ENCODE peak calls at places on chromosomes 16 and 17, in nine cellular contexts. W is T-helper 17 cell; C is midbrain; L is SJSA1; Y is amniotic epithelial cell; Q is NCI-H1930; B is stimulated activated CD8-positive, alpha-beta memory T cell treated with anti-CD3 and anti-CD28 coated beads, Interleukin-4, amount 100 ng/mL, for 1 hour; R is ELR; P is transverse colon. K is an unnamed sample.

GRCh38 chr16:84795338-84796053 is 24.3 kb upstream of the CRISPLD2 start:
- DNase-seq in W (no peak), C (no peak), L (no peak), Y (peak), Q (no peak), B (no peak), R (peak), P (peak), K (no peak)

GRCh38 chr17:4497101-4497824 is 1.4 kb upstream of the SPNS2 start:
- DNase-seq in W (no peak), C (no peak), L (no peak), Y (no peak), Q (no peak), B (no peak), R (peak), P (no peak), K (no peak)

GRCh38 chr16:27400751-27401620 is 988 bp upstream of the IL21R start:
- DNase-seq in W (no peak), C (no peak), L (no peak), Y (peak), Q (no peak), B (no peak), R (peak), P (no peak), K (no peak)

GRCh38 chr17:67040652-67041051 is 3.7 kb upstream of the CACNG1 start:
- DNase-seq in W (no peak), C (no peak), L (no peak), Y (no peak), Q (no peak), B (no peak), R (no peak), P (no peak), K (no peak)

GRCh38 chr16:88687254-88687576 is 908 bp upstream of the SNAI3 start:
- DNase-seq in W (no peak), C (no peak), L (no peak), Y (no peak), Q (no peak), B (no peak), R (no peak), P (no peak), K (no peak)

GRCh38 chr16:60091076-60091475 is 1357.0 kb upstream of the GOT2 start:
- DNase-seq in W (no peak), C (no peak), L (no peak), Y (no peak), Q (no peak), B (no peak), R (no peak), P (no peak), K (no peak)

GRCh38 chr17:29216181-29216580 is 30.5 kb upstream of the CRYBA1 start:
- DNase-seq in W (no peak), C (no peak), L (no peak), Y (no peak), Q (no peak), B (no peak), R (no peak), P (no peak), K (no peak)

GRCh38 chr16:78146807-78147206 is 47.4 kb downstream of the WWOX start:
- DNase-seq in W (no peak), C (no peak), L (no peak), Y (no peak), Q (no peak), B (no peak), R (no peak), P (no peak), K (no peak)

GRCh38 chr16:86071611-86072240 is 172.8 kb downstream of the IRF8 start:
- DNase-seq in W (no peak), C (no peak), L (no peak), Y (no peak), Q (no peak), B (no peak), R (no peak), P (no peak), K (no peak)

GRCh38 chr17:28384281-28385036 is 13.0 kb downstream of the SARM1 start:
- DNase-seq in W (no peak), C (no peak), L (no peak), Y (peak), Q (no peak), B (no peak), R (no peak), P (peak), K (no peak)

GRCh38 chr16:27088216-27088615 is 21.5 kb downstream of the C16orf82 start:
- DNase-seq in W (no peak), C (no peak), L (no peak), Y (no peak), Q (no peak), B (no peak), R (no peak), P (no peak), K (no peak)

GRCh38 chr17:79842656-79843474 is 3.6 kb upstream of the CBX4 start:
- DNase-seq in W (no peak), C (no peak), L (no peak), Y (no peak), Q (no peak), B (no peak), R (peak), P (peak), K (no peak)

GRCh38 chr16:5790512-5790911 is 692.9 kb upstream of the EEF2KMT start:
- DNase-seq in W (no peak), C (no peak), L (no peak), Y (no peak), Q (no peak), B (no peak), R (no peak), P (no peak), K (no peak)

GRCh38 chr17:35749560-35750412 is 3.3 kb downstream of the GAS2L2 start:
- DNase-seq in W (no peak), C (no peak), L (no peak), Y (no peak), Q (no peak), B (no peak), R (no peak), P (no peak), K (no peak)

GRCh38 chr17:75723201-75723930 is 2.1 kb downstream of the ITGB4 start:
- DNase-seq in W (no peak), C (no peak), L (peak), Y (no peak), Q (no peak), B (no peak), R (peak), P (peak), K (no peak)

GRCh38 chr16:9008335-9009260 is 44.9 kb upstream of the USP7 start:
- DNase-seq in W (peak), C (peak), L (peak), Y (peak), Q (peak), B (peak), R (peak), P (peak), K (peak)

GRCh38 chr16:11796227-11797165 is 562 bp downstream of the ZC3H7A start:
- DNase-seq in W (peak), C (peak), L (peak), Y (peak), Q (no peak), B (no peak), R (peak), P (peak), K (peak)

GRCh38 chr16:53087101-53087500 is 32.3 kb downstream of the CHD9 start:
- DNase-seq in W (no peak), C (no peak), L (no peak), Y (peak), Q (no peak), B (no peak), R (peak), P (no peak), K (no peak)

GRCh38 chr16:17228708-17229055 is 242.1 kb downstream of the XYLT1 start:
- DNase-seq in W (no peak), C (no peak), L (no peak), Y (no peak), Q (no peak), B (no peak), R (no peak), P (no peak), K (no peak)

GRCh38 chr17:27244481-27245223 is 49.3 kb upstream of the WSB1 start:
- DNase-seq in W (no peak), C (peak), L (no peak), Y (peak), Q (no peak), B (no peak), R (peak), P (peak), K (peak)

GRCh38 chr16:23729503-23730424 is 16.7 kb upstream of the ERN2 start:
- DNase-seq in W (no peak), C (no peak), L (no peak), Y (peak), Q (no peak), B (no peak), R (peak), P (peak), K (no peak)

GRCh38 chr17:81652901-81653771 is 3.2 kb downstream of the PDE6G start:
- DNase-seq in W (no peak), C (no peak), L (no peak), Y (no peak), Q (no peak), B (no peak), R (no peak), P (no peak), K (no peak)

GRCh38 chr17:17385502-17385901 is 82.3 kb downstream of the NT5M start:
- DNase-seq in W (no peak), C (peak), L (no peak), Y (no peak), Q (no peak), B (no peak), R (no peak), P (no peak), K (peak)

GRCh38 chr16:80144191-80144590 is 396.6 kb upstream of the DYNLRB2 start:
- DNase-seq in W (no peak), C (no peak), L (peak), Y (peak), Q (no peak), B (no peak), R (peak), P (no peak), K (no peak)

GRCh38 chr17:7444682-7445010 is 215 bp upstream of the CHRNB1 start:
- DNase-seq in W (no peak), C (no peak), L (no peak), Y (no peak), Q (no peak), B (no peak), R (no peak), P (no peak), K (no peak)

GRCh38 chr17:39927101-39927927 is at the start of the genes LRRC3C and ORMDL3:
- DNase-seq in W (peak), C (peak), L (peak), Y (peak), Q (peak), B (peak), R (peak), P (peak), K (peak)

GRCh38 chr16:23952128-23953041 is 116.6 kb downstream of the PRKCB start:
- DNase-seq in W (no peak), C (peak), L (peak), Y (no peak), Q (peak), B (no peak), R (peak), P (no peak), K (peak)

GRCh38 chr17:81712468-81713003 is 452 bp downstream of the SLC25A10 start:
- DNase-seq in W (no peak), C (no peak), L (no peak), Y (no peak), Q (peak), B (no peak), R (peak), P (peak), K (no peak)

GRCh38 chr17:76709077-76709950 is 1.5 kb downstream of the MXRA7 start:
- DNase-seq in W (no peak), C (no peak), L (peak), Y (peak), Q (no peak), B (no peak), R (peak), P (peak), K (no peak)

GRCh38 chr16:117381-118365 is 20.8 kb downstream of the NPRL3 start:
- DNase-seq in W (peak), C (no peak), L (peak), Y (peak), Q (no peak), B (peak), R (peak), P (peak), K (no peak)

GRCh38 chr17:36907407-36907806 is 29.9 kb upstream of the LHX1 start:
- DNase-seq in W (no peak), C (no peak), L (no peak), Y (no peak), Q (no peak), B (no peak), R (no peak), P (no peak), K (no peak)

GRCh38 chr17:76824103-76824502 is 44.1 kb upstream of the MGAT5B start:
- DNase-seq in W (no peak), C (no peak), L (no peak), Y (no peak), Q (no peak), B (no peak), R (no peak), P (no peak), K (no peak)

GRCh38 chr17:45729284-45729907 is 54.7 kb upstream of the CRHR1 start:
- DNase-seq in W (no peak), C (no peak), L (no peak), Y (no peak), Q (no peak), B (no peak), R (no peak), P (no peak), K (no peak)

GRCh38 chr17:44014133-44014436 is 678 bp downstream of the TMEM101 start:
- DNase-seq in W (no peak), C (no peak), L (no peak), Y (no peak), Q (no peak), B (no peak), R (no peak), P (no peak), K (no peak)

GRCh38 chr17:82985973-82986372 is 93.4 kb upstream of the METRNL start:
- DNase-seq in W (peak), C (no peak), L (no peak), Y (peak), Q (no peak), B (peak), R (no peak), P (peak), K (no peak)

K was measured in nucleus accumbens.